ENCODE peak calls at places on chromosome 14, in nine cellular contexts. T is activated T-helper 2 cell treated with anti-CD3 and anti-CD28 coated beads, Interferon-gamma antibody, Interleukin-2, Interleukin-4, amounts not matched to agents 10 μg/mL and 5 μg/mL and 100 μg/mL, durations not matched to agents 14 hours and 24 hours and 36 hours; X is foreskin melanocyte; Y is iPS-NIHi11; W is brain microvascular endothelial cell; U is CD8-positive, alpha-beta memory T cell; M is SK-N-DZ; A is endothelial cell of umbilical vein; I is NCI-H1092. F is an unnamed sample.

GRCh38 chr14:77625360-77625759 is 8.9 kb upstream of the SPTLC2 start:
- DNase-seq in A (no peak), Y (no peak), W (no peak), T (no peak), U (peak), M (no peak), X (no peak), I (no peak), F (no peak)

GRCh38 chr14:90451953-90452352 is 55.1 kb downstream of the CALM1 start:
- DNase-seq in Y (no peak), W (no peak), M (peak), U (no peak), A (no peak), I (no peak), T (no peak), X (no peak), F (no peak)

GRCh38 chr14:94290197-94290596 is 2.9 kb downstream of the SERPINA10 start:
- DNase-seq in Y (no peak), U (no peak), W (no peak), X (no peak), M (no peak), I (no peak), T (no peak), A (no peak), F (no peak)

GRCh38 chr14:99378782-99379214 is 101.9 kb downstream of the SETD3 start:
- DNase-seq in I (no peak), U (no peak), Y (peak), T (no peak), X (no peak), M (no peak), A (no peak), W (peak), F (peak)

GRCh38 chr14:92960706-92961566 is 38.0 kb downstream of the CHGA start:
- DNase-seq in X (no peak), I (no peak), Y (no peak), U (no peak), T (no peak), W (peak), A (no peak), M (no peak), F (no peak)

GRCh38 chr14:75022655-75023054 is 19.9 kb downstream of the EIF2B2 start:
- DNase-seq in X (peak), T (no peak), M (peak), I (no peak), W (no peak), A (peak), Y (peak), U (no peak), F (no peak)

GRCh38 chr14:20624495-20625070 is 16.9 kb downstream of the OR6S1 start:
- DNase-seq in U (peak), Y (peak), X (peak), W (peak), A (no peak), T (no peak), M (no peak), I (no peak), F (peak)

GRCh38 chr14:50371546-50371945 is 25.1 kb downstream of the CDKL1 start:
- DNase-seq in U (no peak), T (no peak), X (no peak), Y (no peak), M (no peak), I (no peak), W (no peak), A (no peak), F (no peak)

GRCh38 chr14:74955229-74955999 is at the start of gene PGF:
- DNase-seq in T (peak), A (peak), W (no peak), X (no peak), I (no peak), U (peak), M (peak), Y (peak), F (no peak)

GRCh38 chr14:64008016-64008415 is 155.2 kb downstream of the SYNE2 start:
- DNase-seq in M (no peak), W (no peak), T (no peak), X (no peak), I (no peak), Y (no peak), U (no peak), A (no peak), F (no peak)

GRCh38 chr14:52352546-52352945 is 38.4 kb downstream of the PTGER2 start:
- DNase-seq in U (no peak), X (no peak), Y (no peak), A (no peak), W (no peak), T (no peak), I (no peak), M (no peak), F (no peak)

GRCh38 chr14:65357091-65357490 is 55.4 kb upstream of the FUT8 start:
- DNase-seq in A (no peak), M (no peak), X (no peak), U (no peak), I (no peak), Y (no peak), W (no peak), T (no peak), F (no peak)

GRCh38 chr14:105884808-105885281 is 358.5 kb downstream of the TMEM121 start:
- DNase-seq in Y (no peak), M (no peak), A (no peak), U (no peak), X (no peak), W (no peak), I (no peak), T (no peak), F (no peak)

GRCh38 chr14:49863483-49864262 is 11.1 kb upstream of the NEMF start:
- DNase-seq in X (no peak), A (peak), M (no peak), U (peak), W (no peak), I (no peak), T (no peak), Y (no peak), F (no peak)

GRCh38 chr14:24911324-24912095 is 138.4 kb downstream of the STXBP6 start:
- DNase-seq in W (peak), A (no peak), T (no peak), U (no peak), Y (no peak), I (no peak), X (peak), M (no peak), F (peak)

GRCh38 chr14:100346306-100347091 is 23.4 kb downstream of the SLC25A47 start:
- DNase-seq in W (no peak), M (no peak), A (no peak), Y (no peak), X (no peak), I (no peak), U (no peak), T (no peak), F (no peak)

GRCh38 chr14:32472512-32473472 is 143.7 kb downstream of the AKAP6 start:
- DNase-seq in W (peak), I (peak), A (peak), Y (peak), U (no peak), X (peak), T (no peak), M (no peak), F (peak)

GRCh38 chr14:103185051-103186027 is 62.1 kb downstream of the TNFAIP2 start:
- DNase-seq in A (peak), I (peak), W (no peak), Y (peak), X (peak), T (no peak), U (peak), M (peak), F (no peak)

GRCh38 chr14:105273062-105273461 is 24.7 kb downstream of the BTBD6 start:
- DNase-seq in A (no peak), U (no peak), Y (no peak), X (no peak), W (no peak), I (no peak), T (no peak), M (no peak), F (no peak)

GRCh38 chr14:34874386-34875030 is 652 bp downstream of the BAZ1A start:
- DNase-seq in I (peak), W (peak), A (peak), X (peak), Y (peak), T (no peak), U (peak), M (peak), F (peak)

GRCh38 chr14:50335389-50335788 is 23.3 kb downstream of the DMAC2L start:
- DNase-seq in T (no peak), M (peak), X (peak), U (no peak), W (peak), A (peak), Y (peak), I (peak), F (peak)

GRCh38 chr14:77691259-77691658 is 16.6 kb downstream of the ALKBH1 start:
- DNase-seq in T (no peak), M (no peak), I (no peak), A (no peak), W (no peak), Y (no peak), U (no peak), X (no peak), F (no peak)

GRCh38 chr14:105525861-105526780 is at the start of gene TMEM121:
- DNase-seq in T (no peak), M (no peak), X (peak), Y (peak), U (peak), A (no peak), I (no peak), W (no peak), F (no peak)

F was measured in fibroblast of lung.